ENCODE peak calls at places on chromosomes 4 and X, in nine cellular contexts. J is head of caudate nucleus, V is lower lobe of right lung, N is iris pigment epithelial cell, G is AG08395, S is progenitor cell of endocrine pancreas, H is thoracic aorta, R is A549, D is amygdala. O is an unnamed sample.
A peak's percentile ranks its signal among the peaks of the same experiment; 100 is the strongest.

GRCh38 chrX:17878028-17878670 is 17.1 kb upstream of the RAI2 start:
- DNase-seq in J (no peak), V (no peak), N (no peak), G (no peak), S (no peak), H (no peak), R (no peak), D (no peak), O (peak; percentile 26)

GRCh38 chr4:68218044-68218443 is 27.4 kb downstream of the TMPRSS11B start:
- DNase-seq in J (no peak), V (no peak), N (peak; percentile 0), G (no peak), S (no peak), H (no peak), R (no peak), D (no peak), O (peak; percentile 23)

GRCh38 chrX:45788941-45789348 is 588.3 kb upstream of the DIPK2B start:
- DNase-seq in J (peak; percentile 32), V (peak; percentile 51), N (peak; percentile 35), G (no peak), S (no peak), H (no peak), R (no peak), D (no peak), O (peak; percentile 77)

GRCh38 chrX:12370444-12371089 is 232.3 kb downstream of the FRMPD4 start:
- DNase-seq in J (no peak), V (no peak), N (no peak), G (peak; percentile 63), S (no peak), H (no peak), R (no peak), D (no peak), O (peak; percentile 82)

GRCh38 chr4:169506903-169507302 is 105.5 kb downstream of the NEK1 start:
- DNase-seq in J (no peak), V (no peak), N (no peak), G (no peak), S (no peak), H (no peak), R (no peak), D (no peak), O (no peak)

GRCh38 chr4:38612996-38613395 is 51.0 kb upstream of the KLF3 start:
- DNase-seq in J (peak; percentile 45), V (no peak), N (peak; percentile 33), G (no peak), S (no peak), H (no peak), R (no peak), D (no peak), O (peak; percentile 36)

GRCh38 chr4:66160606-66161005 is 490.3 kb upstream of the EPHA5 start:
- DNase-seq in J (no peak), V (no peak), N (peak; percentile 4), G (no peak), S (no peak), H (no peak), R (no peak), D (no peak), O (no peak)

GRCh38 chrX:114959729-114960128 is 57.7 kb downstream of the IL13RA2 start:
- DNase-seq in J (no peak), V (no peak), N (peak; percentile 24), G (peak; percentile 41), S (no peak), H (no peak), R (no peak), D (no peak), O (peak; percentile 8)

GRCh38 chr4:16818005-16818404 is 80.4 kb downstream of the LDB2 start:
- DNase-seq in J (no peak), V (no peak), N (no peak), G (no peak), S (no peak), H (no peak), R (no peak), D (no peak), O (no peak)

GRCh38 chr4:1635452-1635851 is 48.7 kb downstream of the FAM53A start:
- DNase-seq in J (no peak), V (no peak), N (no peak), G (no peak), S (no peak), H (no peak), R (no peak), D (no peak), O (peak; percentile 30)

GRCh38 chrX:112888916-112889315 is 48.3 kb upstream of the AMOT start:
- DNase-seq in J (no peak), V (no peak), N (no peak), G (no peak), S (no peak), H (no peak), R (no peak), D (no peak), O (peak; percentile 11)

GRCh38 chr4:83282049-83282535 is 2.5 kb downstream of the COQ2 start:
- DNase-seq in J (peak; percentile 37), V (no peak), N (peak; percentile 61), G (peak; percentile 56), S (peak; percentile 13), H (no peak), R (peak; percentile 42), D (no peak), O (peak; percentile 78)

GRCh38 chr4:159777689-159778088 is 674.8 kb downstream of the RAPGEF2 start:
- DNase-seq in J (no peak), V (no peak), N (no peak), G (no peak), S (no peak), H (no peak), R (no peak), D (no peak), O (no peak)

GRCh38 chr4:81436096-81436495 is 35.6 kb downstream of the RASGEF1B start:
- DNase-seq in J (no peak), V (no peak), N (no peak), G (no peak), S (no peak), H (no peak), R (no peak), D (no peak), O (no peak)

GRCh38 chr4:54913751-54914526 is 211.5 kb downstream of the KDR start:
- DNase-seq in J (no peak), V (no peak), N (no peak), G (peak; percentile 37), S (no peak), H (no peak), R (no peak), D (no peak), O (no peak)

GRCh38 chrX:84258708-84259107 is 70.7 kb upstream of the RPS6KA6 start:
- DNase-seq in J (no peak), V (no peak), N (no peak), G (no peak), S (no peak), H (no peak), R (no peak), D (no peak), O (no peak)

GRCh38 chr4:106502106-106502699 is 133.6 kb upstream of the GIMD1 start:
- DNase-seq in J (peak; percentile 43), V (peak; percentile 61), N (peak; percentile 36), G (peak; percentile 10), S (peak; percentile 34), H (no peak), R (peak; percentile 18), D (no peak), O (peak; percentile 54)

GRCh38 chr4:6550821-6551220 is 24.2 kb upstream of the MAN2B2 start:
- DNase-seq in J (no peak), V (no peak), N (no peak), G (no peak), S (no peak), H (no peak), R (no peak), D (no peak), O (no peak)

GRCh38 chrX:56798866-56799864 is 70.1 kb downstream of the NBDY start:
- DNase-seq in J (peak; percentile 78), V (no peak), N (no peak), G (no peak), S (no peak), H (no peak), R (no peak), D (no peak), O (no peak)

GRCh38 chrX:53433651-53434639 is at the start of gene HSD17B10:
- DNase-seq in J (peak; percentile 91), V (peak; percentile 95), N (peak; percentile 80), G (peak; percentile 88), S (peak; percentile 73), H (peak; percentile 52), R (peak; percentile 84), D (peak; percentile 52), O (peak; percentile 81)

GRCh38 chrX:95885074-95885473 is 799.6 kb upstream of the DIAPH2 start:
- DNase-seq in J (no peak), V (no peak), N (peak; percentile 4), G (no peak), S (no peak), H (no peak), R (no peak), D (no peak), O (peak; percentile 23)

GRCh38 chr4:48944659-48945290 is 38.2 kb upstream of the OCIAD2 start:
- DNase-seq in J (no peak), V (no peak), N (no peak), G (no peak), S (no peak), H (no peak), R (no peak), D (no peak), O (no peak)

GRCh38 chr4:7752649-7753048 is 187.0 kb downstream of the AFAP1 start:
- DNase-seq in J (no peak), V (peak; percentile 42), N (no peak), G (no peak), S (no peak), H (no peak), R (no peak), D (no peak), O (no peak)

GRCh38 chrX:64204701-64205440 is 637 bp downstream of the AMER1 start:
- DNase-seq in J (peak; percentile 27), V (peak; percentile 54), N (peak; percentile 21), G (peak; percentile 36), S (peak; percentile 30), H (no peak), R (peak; percentile 42), D (peak; percentile 17), O (peak; percentile 34)

GRCh38 chr4:93828830-93829530 is 427 bp downstream of the ATOH1 start:
- DNase-seq in J (no peak), V (peak; percentile 44), N (no peak), G (no peak), S (peak; percentile 44), H (no peak), R (no peak), D (no peak), O (no peak)

GRCh38 chr4:42906906-42907774 is 14.6 kb downstream of the GRXCR1 start:
- DNase-seq in J (no peak), V (no peak), N (peak; percentile 0), G (no peak), S (no peak), H (no peak), R (no peak), D (no peak), O (peak; percentile 2)

GRCh38 chr4:136383126-136383525 is 1149.2 kb downstream of the PCDH18 start:
- DNase-seq in J (no peak), V (no peak), N (peak; percentile 46), G (no peak), S (no peak), H (no peak), R (no peak), D (no peak), O (peak; percentile 70)

GRCh38 chr4:4555916-4556315 is 14.1 kb upstream of the STX18 start:
- DNase-seq in J (no peak), V (no peak), N (peak; percentile 92), G (peak; percentile 96), S (no peak), H (no peak), R (no peak), D (no peak), O (peak; percentile 97)

GRCh38 chr4:186688150-186688943 is 35.3 kb downstream of the FAT1 start:
- DNase-seq in J (no peak), V (no peak), N (no peak), G (no peak), S (no peak), H (no peak), R (no peak), D (no peak), O (no peak)

GRCh38 chrX:1598876-1599790 is 7.7 kb downstream of the AKAP17A start:
- DNase-seq in J (no peak), V (peak; percentile 38), N (no peak), G (no peak), S (no peak), H (no peak), R (no peak), D (no peak), O (no peak)

GRCh38 chr4:154958621-154959358 is 177.7 kb downstream of the RBM46 start:
- DNase-seq in J (no peak), V (no peak), N (peak; percentile 3), G (no peak), S (no peak), H (no peak), R (no peak), D (no peak), O (peak; percentile 1)